ENCODE peak calls at places on chromosomes 16 and 17, in four cellular contexts. K, C, O and R are unnamed samples.

GRCh38 chr17:80751460-80752368 is 207.1 kb downstream of the RPTOR start:
- DNase-seq in O (no peak), C (no peak), K (no peak), R (no peak)

GRCh38 chr16:9680968-9681367 is 501.3 kb downstream of the GRIN2A start:
- DNase-seq in C (no peak), K (no peak), O (no peak), R (no peak)

GRCh38 chr16:12927591-12927990 is 26.2 kb downstream of the SHISA9 start:
- DNase-seq in K (no peak), C (no peak), O (no peak), R (no peak)

GRCh38 chr16:88392111-88392510 is 9.4 kb downstream of the ZNF469 start:
- DNase-seq in O (no peak), K (no peak), C (no peak), R (no peak)

GRCh38 chr16:1913327-1914083 is 4.7 kb downstream of the HS3ST6 start:
- DNase-seq in C (no peak), O (no peak), K (no peak), R (peak; percentile 28)

GRCh38 chr17:68777856-68778694 is 176.9 kb upstream of the FAM20A start:
- DNase-seq in K (no peak), C (no peak), O (no peak), R (no peak)

GRCh38 chr16:30368122-30368791 is 2.0 kb downstream of the TBC1D10B start:
- DNase-seq in C (no peak), O (no peak), K (peak; percentile 57), R (no peak)

GRCh38 chr17:71334041-71334781 is 786.6 kb upstream of the SOX9 start:
- DNase-seq in C (no peak), O (no peak), K (no peak), R (no peak)

GRCh38 chr16:89170346-89171215 is 967 bp upstream of the CDH15 start:
- DNase-seq in K (no peak), C (no peak), O (no peak), R (no peak)

GRCh38 chr17:44968225-44969143 is at the start of gene C1QL1:
- DNase-seq in K (peak; percentile 87), C (peak; percentile 71), O (peak; percentile 79), R (peak; percentile 85)

GRCh38 chr16:72590179-72590937 is 418.4 kb upstream of the PMFBP1 start:
- DNase-seq in K (no peak), O (no peak), C (no peak), R (no peak)

GRCh38 chr17:62573480-62574117 is 53.9 kb upstream of the MRC2 start:
- DNase-seq in K (no peak), C (no peak), O (no peak), R (no peak)

GRCh38 chr17:82949361-82949760 is 109.5 kb upstream of the ZNF750 start:
- DNase-seq in K (peak; percentile 12), C (no peak), O (no peak), R (no peak)

GRCh38 chr17:82949984-82950383 is 110.2 kb upstream of the ZNF750 start:
- DNase-seq in C (no peak), O (no peak), K (peak; percentile 9), R (no peak)

GRCh38 chr17:82948957-82949356 is 109.1 kb upstream of the ZNF750 start:
- DNase-seq in O (no peak), C (no peak), K (no peak), R (no peak)

GRCh38 chr17:82950525-82951102 is 110.8 kb upstream of the ZNF750 start:
- DNase-seq in C (no peak), O (no peak), K (peak; percentile 5), R (no peak)

GRCh38 chr17:82952019-82952418 is 112.2 kb upstream of the ZNF750 start:
- DNase-seq in O (no peak), C (no peak), K (no peak), R (no peak)
- H3K9me3 ChIP-seq in O (peaks cover 36% of the 10 kb centered on the region), C (no peaks in the 10 kb centered on the region), K (peaks cover 26% of the 10 kb centered on the region), R (no peaks in the 10 kb centered on the region)

GRCh38 chr17:13931752-13932477 is 137.4 kb upstream of the COX10 start:
- DNase-seq in O (peak; percentile 21), C (no peak), K (peak; percentile 55), R (peak; percentile 25)

GRCh38 chr17:13931111-13931526 is 138.2 kb upstream of the COX10 start:
- DNase-seq in C (no peak), K (no peak), O (no peak), R (peak; percentile 27)

GRCh38 chr17:13939222-13939621 is 130.1 kb upstream of the COX10 start:
- DNase-seq in K (no peak), C (no peak), O (no peak), R (no peak)

GRCh38 chr17:13933597-13934276 is 135.6 kb upstream of the COX10 start:
- DNase-seq in O (no peak), K (no peak), C (no peak), R (no peak)
- H3K9me3 ChIP-seq in O (peaks cover 4% of the 10 kb centered on the region), K (no peaks in the 10 kb centered on the region), C (no peaks in the 10 kb centered on the region), R (no peaks in the 10 kb centered on the region)

GRCh38 chr17:83180264-83180995 is 101.0 kb downstream of the METRNL start:
- DNase-seq in O (no peak), C (no peak), K (no peak), R (no peak)
- H3K9me3 ChIP-seq in O (no peaks in the 10 kb centered on the region), C (no peaks in the 10 kb centered on the region), K (no peaks in the 10 kb centered on the region), R (no peaks in the 10 kb centered on the region)

DNA sequence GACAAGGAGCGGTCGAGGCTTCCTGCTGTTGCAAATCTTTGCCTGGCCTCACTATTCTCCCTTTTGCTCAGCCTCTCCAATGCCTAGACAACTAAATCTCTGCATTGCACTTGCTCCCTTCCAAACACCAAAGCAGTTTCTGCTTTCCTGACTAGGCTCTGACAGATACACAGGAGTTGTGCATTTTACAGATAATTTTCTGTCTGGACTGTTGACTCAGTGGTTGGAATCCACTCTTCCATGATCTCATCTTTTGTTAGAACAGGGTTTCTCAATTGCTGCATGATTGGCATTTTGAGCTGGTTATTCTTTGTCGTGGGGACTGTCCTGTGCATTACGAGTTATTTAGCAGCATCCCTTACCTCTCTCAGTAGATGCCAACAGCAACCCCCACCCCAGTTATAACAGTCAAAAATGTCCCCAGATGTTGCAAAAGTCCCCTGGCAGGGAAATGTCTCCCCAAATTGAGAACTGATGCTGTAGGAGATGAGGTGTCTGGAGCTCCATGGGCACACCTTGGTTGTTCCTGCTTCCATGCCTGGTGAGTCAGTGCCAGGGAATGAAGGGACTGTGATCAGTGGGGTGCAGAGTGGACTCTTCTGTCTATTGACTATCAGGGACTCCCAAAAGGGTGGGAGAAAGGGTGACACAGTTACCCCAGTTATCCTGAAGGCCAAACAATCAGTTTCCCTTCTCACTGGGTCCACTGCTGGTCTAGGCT is 557.4 kb upstream of the PSMD7 start:
- DNase-seq in K (no peak), C (no peak), O (no peak), R (no peak)
- H3K9me3 ChIP-seq in K (no peaks in the 10 kb centered on the region), C (no peaks in the 10 kb centered on the region), O (no peaks in the 10 kb centered on the region), R (no peaks in the 10 kb centered on the region)